ENCODE peak calls at places on chromosomes 12 and 14, in eight cellular contexts. One of them, this sample, is unnamed.

GRCh38 chr14:88470542-88471440 is 84.0 kb downstream of the PTPN21 start:
- DNase-seq in lower lobe of right lung: no peak
- DNase-seq in A549: no peak
- DNase-seq in GM23248: peak; percentile 45
- DNase-seq in mammary epithelial cell: peak; percentile 50
- DNase-seq in keratinocyte: no peak
- DNase-seq in spleen: no peak
- DNase-seq in right cardiac atrium: no peak
- DNase-seq in this sample: no peak

GRCh38 chr14:42353315-42353714 is 746.6 kb downstream of the LRFN5 start:
- DNase-seq in lower lobe of right lung: no peak
- DNase-seq in A549: no peak
- DNase-seq in GM23248: no peak
- DNase-seq in mammary epithelial cell: no peak
- DNase-seq in keratinocyte: no peak
- DNase-seq in spleen: no peak
- DNase-seq in right cardiac atrium: no peak
- DNase-seq in this sample: no peak

GRCh38 chr12:125949471-125949870 is 884.2 kb downstream of the AACS start:
- DNase-seq in lower lobe of right lung: no peak
- DNase-seq in A549: no peak
- DNase-seq in GM23248: no peak
- DNase-seq in mammary epithelial cell: no peak
- DNase-seq in keratinocyte: no peak
- DNase-seq in spleen: no peak
- DNase-seq in right cardiac atrium: no peak
- DNase-seq in this sample: no peak

GRCh38 chr14:103562385-103563088 is at the start of the genes BAG5 and COA8:
- DNase-seq in lower lobe of right lung: peak; percentile 94
- DNase-seq in A549: peak; percentile 89
- DNase-seq in GM23248: peak; percentile 91
- DNase-seq in mammary epithelial cell: peak; percentile 83
- DNase-seq in keratinocyte: no peak
- DNase-seq in spleen: peak; percentile 98
- DNase-seq in right cardiac atrium: peak; percentile 89
- DNase-seq in this sample: peak; percentile 85

GRCh38 chr12:51318846-51319570 is 5.0 kb downstream of the BIN2 start:
- DNase-seq in lower lobe of right lung: peak; percentile 56
- DNase-seq in A549: no peak
- DNase-seq in GM23248: no peak
- DNase-seq in mammary epithelial cell: no peak
- DNase-seq in keratinocyte: no peak
- DNase-seq in spleen: peak; percentile 80
- DNase-seq in right cardiac atrium: no peak
- DNase-seq in this sample: no peak

GRCh38 chr12:119902084-119902509 is 25.0 kb upstream of the CIT start:
- DNase-seq in lower lobe of right lung: peak; percentile 59
- DNase-seq in A549: peak; percentile 88
- DNase-seq in GM23248: peak; percentile 82
- DNase-seq in mammary epithelial cell: peak; percentile 50
- DNase-seq in keratinocyte: peak; percentile 52
- DNase-seq in spleen: peak; percentile 78
- DNase-seq in right cardiac atrium: peak; percentile 23
- DNase-seq in this sample: peak; percentile 66

GRCh38 chr12:14443531-14443930 is 78.0 kb downstream of the ATF7IP start:
- DNase-seq in lower lobe of right lung: no peak
- DNase-seq in A549: no peak
- DNase-seq in GM23248: peak; percentile 75
- DNase-seq in mammary epithelial cell: no peak
- DNase-seq in keratinocyte: no peak
- DNase-seq in spleen: no peak
- DNase-seq in right cardiac atrium: no peak
- DNase-seq in this sample: no peak

GRCh38 chr14:90995785-90996184 is 64.7 kb downstream of the RPS6KA5 start:
- DNase-seq in lower lobe of right lung: no peak
- DNase-seq in A549: no peak
- DNase-seq in GM23248: no peak
- DNase-seq in mammary epithelial cell: no peak
- DNase-seq in keratinocyte: no peak
- DNase-seq in spleen: no peak
- DNase-seq in right cardiac atrium: no peak
- DNase-seq in this sample: no peak

GRCh38 chr14:71142375-71143038 is 235.2 kb downstream of the PCNX1 start:
- DNase-seq in lower lobe of right lung: no peak
- DNase-seq in A549: no peak
- DNase-seq in GM23248: peak; percentile 97
- DNase-seq in mammary epithelial cell: peak; percentile 94
- DNase-seq in keratinocyte: peak; percentile 78
- DNase-seq in spleen: no peak
- DNase-seq in right cardiac atrium: no peak
- DNase-seq in this sample: no peak

GRCh38 chr12:106163712-106164111 is 25.0 kb upstream of the NUAK1 start:
- DNase-seq in lower lobe of right lung: no peak
- DNase-seq in A549: no peak
- DNase-seq in GM23248: no peak
- DNase-seq in mammary epithelial cell: no peak
- DNase-seq in keratinocyte: no peak
- DNase-seq in spleen: no peak
- DNase-seq in right cardiac atrium: no peak
- DNase-seq in this sample: no peak

GRCh38 chr12:104490221-104490620 is 33.5 kb downstream of the CHST11 start:
- DNase-seq in lower lobe of right lung: no peak
- DNase-seq in A549: no peak
- DNase-seq in GM23248: no peak
- DNase-seq in mammary epithelial cell: no peak
- DNase-seq in keratinocyte: no peak
- DNase-seq in spleen: no peak
- DNase-seq in right cardiac atrium: no peak
- DNase-seq in this sample: no peak

GRCh38 chr14:72876710-72877063 is 17.2 kb downstream of the DPF3 start:
- DNase-seq in lower lobe of right lung: no peak
- DNase-seq in A549: no peak
- DNase-seq in GM23248: no peak
- DNase-seq in mammary epithelial cell: no peak
- DNase-seq in keratinocyte: no peak
- DNase-seq in spleen: no peak
- DNase-seq in right cardiac atrium: no peak
- DNase-seq in this sample: no peak

GRCh38 chr14:67133595-67134441 is 55.4 kb upstream of the GARIN2 start:
- DNase-seq in lower lobe of right lung: no peak
- DNase-seq in A549: no peak
- DNase-seq in GM23248: peak; percentile 1
- DNase-seq in mammary epithelial cell: no peak
- DNase-seq in keratinocyte: no peak
- DNase-seq in spleen: no peak
- DNase-seq in right cardiac atrium: no peak
- DNase-seq in this sample: no peak

GRCh38 chr14:60838601-60839000 is 104.0 kb downstream of the MNAT1 start:
- DNase-seq in lower lobe of right lung: no peak
- DNase-seq in A549: no peak
- DNase-seq in GM23248: no peak
- DNase-seq in mammary epithelial cell: no peak
- DNase-seq in keratinocyte: no peak
- DNase-seq in spleen: peak; percentile 62
- DNase-seq in right cardiac atrium: no peak
- DNase-seq in this sample: no peak

GRCh38 chr12:32586390-32586789 is 92.7 kb upstream of the DNM1L start:
- DNase-seq in lower lobe of right lung: no peak
- DNase-seq in A549: no peak
- DNase-seq in GM23248: peak; percentile 64
- DNase-seq in mammary epithelial cell: peak; percentile 84
- DNase-seq in keratinocyte: peak; percentile 48
- DNase-seq in spleen: no peak
- DNase-seq in right cardiac atrium: no peak
- DNase-seq in this sample: no peak

DNA sequence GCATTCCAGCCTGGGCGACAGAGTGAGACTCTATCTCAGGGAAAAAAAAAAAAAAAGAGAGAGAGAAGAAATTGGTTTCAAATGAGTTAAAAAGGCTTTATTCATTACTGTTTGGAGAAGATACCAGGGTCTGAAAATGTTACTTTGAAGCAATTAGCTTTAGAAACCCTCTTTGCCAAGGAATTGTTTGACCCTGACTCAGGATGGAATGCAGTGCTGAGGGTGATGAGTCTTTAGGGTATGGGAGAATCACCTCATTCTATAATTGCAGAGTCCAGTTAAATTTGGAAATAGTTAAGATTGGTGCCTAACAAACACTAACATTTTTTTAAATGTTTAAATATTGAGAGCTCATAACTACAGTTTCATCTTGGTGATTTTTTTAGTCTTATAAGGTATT is 13.3 kb downstream of the RAP1B start:
- DNase-seq in lower lobe of right lung: no peak
- DNase-seq in A549: no peak
- DNase-seq in GM23248: peak; percentile 82
- DNase-seq in mammary epithelial cell: no peak
- DNase-seq in keratinocyte: no peak
- DNase-seq in spleen: no peak
- DNase-seq in right cardiac atrium: no peak
- DNase-seq in this sample: no peak
- H3K4me1 ChIP-seq in lower lobe of right lung: peaks cover 62% of the 10 kb centered on the region
- H3K4me1 ChIP-seq in A549: peaks cover 37% of the 10 kb centered on the region
- H3K4me1 ChIP-seq in GM23248: peaks cover 60% of the 10 kb centered on the region
- H3K4me1 ChIP-seq in mammary epithelial cell: peaks cover 22% of the 10 kb centered on the region
- H3K4me1 ChIP-seq in keratinocyte: peaks cover 26% of the 10 kb centered on the region
- H3K4me1 ChIP-seq in spleen: peaks cover 96% of the 10 kb centered on the region
- H3K4me1 ChIP-seq in right cardiac atrium: peaks cover 14% of the 10 kb centered on the region
- H3K4me1 ChIP-seq in this sample: peaks cover 71% of the 10 kb centered on the region

GRCh38 chr14:93050761-93051160 is 65.0 kb downstream of the ITPK1 start:
- DNase-seq in lower lobe of right lung: no peak
- DNase-seq in A549: no peak
- DNase-seq in GM23248: no peak
- DNase-seq in mammary epithelial cell: no peak
- DNase-seq in keratinocyte: no peak
- DNase-seq in spleen: no peak
- DNase-seq in right cardiac atrium: no peak
- DNase-seq in this sample: no peak

GRCh38 chr14:93051600-93052546 is 63.9 kb downstream of the ITPK1 start:
- DNase-seq in lower lobe of right lung: no peak
- DNase-seq in A549: no peak
- DNase-seq in GM23248: no peak
- DNase-seq in mammary epithelial cell: no peak
- DNase-seq in keratinocyte: no peak
- DNase-seq in spleen: no peak
- DNase-seq in right cardiac atrium: no peak
- DNase-seq in this sample: no peak

GRCh38 chr14:93049295-93049694 is 66.4 kb downstream of the ITPK1 start:
- DNase-seq in lower lobe of right lung: no peak
- DNase-seq in A549: peak; percentile 26
- DNase-seq in GM23248: no peak
- DNase-seq in mammary epithelial cell: no peak
- DNase-seq in keratinocyte: no peak
- DNase-seq in spleen: no peak
- DNase-seq in right cardiac atrium: no peak
- DNase-seq in this sample: no peak

GRCh38 chr14:93048843-93049242 is 66.9 kb downstream of the ITPK1 start:
- DNase-seq in lower lobe of right lung: no peak
- DNase-seq in A549: no peak
- DNase-seq in GM23248: no peak
- DNase-seq in mammary epithelial cell: no peak
- DNase-seq in keratinocyte: no peak
- DNase-seq in spleen: no peak
- DNase-seq in right cardiac atrium: no peak
- DNase-seq in this sample: no peak

DNA sequence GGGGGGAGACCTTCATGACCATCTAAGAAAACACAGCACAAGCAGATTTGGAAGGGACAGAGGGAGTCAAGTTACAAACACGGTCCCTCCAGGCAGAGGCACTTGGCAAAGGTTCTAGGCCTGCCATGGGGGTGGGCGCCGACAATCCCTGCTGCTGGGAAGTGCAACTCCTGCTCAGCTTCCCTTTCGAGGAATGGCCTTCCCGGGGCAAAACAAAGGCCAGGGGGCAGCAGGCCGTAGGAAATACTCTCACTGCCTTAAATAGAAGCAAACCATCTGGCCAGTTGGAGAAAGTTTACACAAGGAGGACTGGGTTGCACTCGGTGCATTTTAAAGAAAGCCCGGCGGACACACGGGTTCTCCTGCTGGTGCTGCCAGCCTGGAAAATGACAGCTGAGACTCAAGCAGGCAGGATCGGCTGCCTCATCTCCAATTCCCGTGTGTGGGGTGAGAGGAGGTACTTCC is 65.8 kb downstream of the ITPK1 start:
- DNase-seq in lower lobe of right lung: no peak
- DNase-seq in A549: no peak
- DNase-seq in GM23248: no peak
- DNase-seq in mammary epithelial cell: no peak
- DNase-seq in keratinocyte: no peak
- DNase-seq in spleen: no peak
- DNase-seq in right cardiac atrium: no peak
- DNase-seq in this sample: peak; percentile 44
- H3K4me1 ChIP-seq in lower lobe of right lung: peaks cover 33% of the 10 kb centered on the region
- H3K4me1 ChIP-seq in A549: peaks cover 55% of the 10 kb centered on the region
- H3K4me1 ChIP-seq in GM23248: peaks cover 13% of the 10 kb centered on the region
- H3K4me1 ChIP-seq in mammary epithelial cell: peaks cover 34% of the 10 kb centered on the region
- H3K4me1 ChIP-seq in keratinocyte: peaks cover 30% of the 10 kb centered on the region
- H3K4me1 ChIP-seq in spleen: peaks cover 64% of the 10 kb centered on the region
- H3K4me1 ChIP-seq in right cardiac atrium: peaks cover 18% of the 10 kb centered on the region
- H3K4me1 ChIP-seq in this sample: peaks cover 35% of the 10 kb centered on the region

DNA sequence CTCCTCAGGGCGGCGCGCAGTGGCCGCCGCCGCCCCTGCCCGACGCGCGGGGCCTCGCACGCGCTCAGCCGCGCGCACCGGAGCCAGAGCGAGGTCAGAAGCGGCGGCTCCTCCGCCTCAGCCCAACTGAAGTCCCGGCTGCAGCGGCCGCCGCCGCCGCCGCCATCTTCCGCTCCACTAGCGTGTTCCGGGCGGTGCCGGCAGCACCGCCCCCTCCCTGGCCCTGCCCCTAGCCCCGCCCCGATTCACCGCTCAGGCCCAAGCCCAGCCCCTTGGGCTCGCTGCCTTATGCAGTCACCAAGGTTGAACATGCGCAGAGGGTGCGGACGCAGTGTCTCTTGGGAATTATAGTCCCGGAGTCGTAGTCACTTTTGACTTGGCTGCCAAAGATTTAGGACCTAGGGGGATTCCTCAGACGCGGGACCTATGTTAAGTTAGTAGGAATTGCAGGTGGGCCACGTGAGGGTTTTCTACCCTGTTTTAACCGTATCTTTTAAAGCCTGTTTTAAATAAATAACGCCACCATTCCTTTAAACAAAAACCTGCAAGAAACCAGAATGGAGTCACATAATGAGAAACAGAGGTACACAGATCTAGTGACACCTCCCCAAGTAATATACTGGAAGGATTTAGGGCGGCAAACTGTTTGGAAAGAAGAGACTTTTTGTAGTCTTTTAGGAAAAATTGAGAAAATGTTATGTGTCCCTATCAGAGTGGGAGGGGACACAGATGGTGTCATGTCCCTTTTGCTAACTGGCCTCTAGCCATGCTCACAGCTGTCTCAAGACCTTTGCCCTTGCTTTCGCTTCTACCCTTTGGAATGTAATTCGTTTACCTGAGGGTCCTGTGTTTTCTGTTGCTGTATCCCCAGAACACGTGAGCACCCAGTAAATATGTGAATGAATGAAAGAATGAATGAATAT is at the start of gene PPTC7:
- DNase-seq in lower lobe of right lung: peak; percentile 98
- DNase-seq in A549: peak; percentile 95
- DNase-seq in GM23248: peak; percentile 99
- DNase-seq in mammary epithelial cell: peak; percentile 93
- DNase-seq in keratinocyte: peak; percentile 63
- DNase-seq in spleen: peak; percentile 100
- DNase-seq in right cardiac atrium: peak; percentile 97
- DNase-seq in this sample: peak; percentile 98
- H3K4me1 ChIP-seq in lower lobe of right lung: peaks cover 60% of the 10 kb centered on the region
- H3K4me1 ChIP-seq in A549: peaks cover 25% of the 10 kb centered on the region
- H3K4me1 ChIP-seq in GM23248: peaks cover 25% of the 10 kb centered on the region
- H3K4me1 ChIP-seq in mammary epithelial cell: peaks cover 33% of the 10 kb centered on the region
- H3K4me1 ChIP-seq in keratinocyte: peaks cover 49% of the 10 kb centered on the region
- H3K4me1 ChIP-seq in spleen: peaks cover 78% of the 10 kb centered on the region
- H3K4me1 ChIP-seq in right cardiac atrium: peaks cover 13% of the 10 kb centered on the region
- H3K4me1 ChIP-seq in this sample: peaks cover 62% of the 10 kb centered on the region

GRCh38 chr12:92502417-92503028 is 200.3 kb upstream of the PLEKHG7 start:
- DNase-seq in lower lobe of right lung: no peak
- DNase-seq in A549: peak; percentile 35
- DNase-seq in GM23248: no peak
- DNase-seq in mammary epithelial cell: no peak
- DNase-seq in keratinocyte: no peak
- DNase-seq in spleen: no peak
- DNase-seq in right cardiac atrium: no peak
- DNase-seq in this sample: no peak
- H3K4me1 ChIP-seq in lower lobe of right lung: peaks cover 43% of the 10 kb centered on the region
- H3K4me1 ChIP-seq in A549: peaks cover 40% of the 10 kb centered on the region
- H3K4me1 ChIP-seq in GM23248: peaks cover 6% of the 10 kb centered on the region
- H3K4me1 ChIP-seq in mammary epithelial cell: peaks cover 3% of the 10 kb centered on the region
- H3K4me1 ChIP-seq in keratinocyte: peaks cover 10% of the 10 kb centered on the region
- H3K4me1 ChIP-seq in spleen: peaks cover 59% of the 10 kb centered on the region
- H3K4me1 ChIP-seq in right cardiac atrium: peaks cover 13% of the 10 kb centered on the region
- H3K4me1 ChIP-seq in this sample: peaks cover 46% of the 10 kb centered on the region

This sample was measured in stomach.